ENCODE peak calls at places on chromosomes 5 and 9, in five cellular contexts. A is upper lobe of right lung, H is dorsolateral prefrontal cortex, K is pancreas, W is endothelial cell of umbilical vein. X is an unnamed sample.

GRCh38 chr9:126702501-126703329 is 89.0 kb downstream of the LMX1B start:
- DNase-seq in A (peak), H (no peak), K (no peak), W (no peak), X (peak)

GRCh38 chr9:133294257-133294656 is 19.3 kb upstream of the ABO start:
- DNase-seq in A (no peak), H (no peak), K (no peak), W (no peak), X (no peak)

GRCh38 chr9:123739387-123739786 is 190.5 kb downstream of the DENND1A start:
- DNase-seq in A (no peak), H (no peak), K (no peak), W (no peak), X (no peak)

GRCh38 chr5:89826938-89827337 is 582.6 kb downstream of the CETN3 start:
- DNase-seq in A (no peak), H (no peak), K (no peak), W (no peak), X (no peak)

GRCh38 chr5:3364941-3365340 is 230.7 kb upstream of the IRX1 start:
- DNase-seq in A (no peak), H (no peak), K (no peak), W (no peak), X (peak)

GRCh38 chr9:33714989-33715388 is 80.4 kb upstream of the PRSS3 start:
- DNase-seq in A (no peak), H (no peak), K (no peak), W (no peak), X (no peak)

GRCh38 chr5:132753135-132753987 is 6.1 kb downstream of the CCNI2 start:
- DNase-seq in A (no peak), H (peak), K (no peak), W (no peak), X (no peak)

GRCh38 chr9:95834281-95834907 is 41.1 kb upstream of the ERCC6L2 start:
- DNase-seq in A (no peak), H (no peak), K (no peak), W (no peak), X (no peak)

GRCh38 chr9:100027543-100027942 is 71.3 kb downstream of the ERP44 start:
- DNase-seq in A (no peak), H (no peak), K (no peak), W (no peak), X (no peak)

GRCh38 chr5:126939887-126940286 is 90.5 kb downstream of the MARCHF3 start:
- DNase-seq in A (no peak), H (no peak), K (no peak), W (no peak), X (no peak)

GRCh38 chr9:89881431-89881830 is 276.6 kb downstream of the GADD45G start:
- DNase-seq in A (no peak), H (no peak), K (no peak), W (no peak), X (no peak)

GRCh38 chr9:95032580-95033298 is 284.8 kb downstream of the FANCC start:
- DNase-seq in A (no peak), H (no peak), K (no peak), W (no peak), X (no peak)

GRCh38 chr9:79764377-79764776 is 192.6 kb downstream of the TLE4 start:
- DNase-seq in A (no peak), H (no peak), K (no peak), W (no peak), X (no peak)

GRCh38 chr9:125822160-125822559 is 75.0 kb downstream of the PBX3 start:
- DNase-seq in A (no peak), H (no peak), K (no peak), W (no peak), X (no peak)

GRCh38 chr9:17229945-17230560 is 95.2 kb downstream of the CNTLN start:
- DNase-seq in A (no peak), H (no peak), K (no peak), W (no peak), X (no peak)

GRCh38 chr9:82810902-82811301 is 252.0 kb downstream of the RASEF start:
- DNase-seq in A (no peak), H (no peak), K (no peak), W (no peak), X (no peak)

GRCh38 chr5:14144586-14145355 is 1.6 kb downstream of the TRIO start:
- DNase-seq in A (peak), H (peak), K (peak), W (peak), X (peak)

GRCh38 chr5:133303298-133303697 is 251.5 kb downstream of the HSPA4 start:
- DNase-seq in A (no peak), H (no peak), K (no peak), W (no peak), X (no peak)

DNA sequence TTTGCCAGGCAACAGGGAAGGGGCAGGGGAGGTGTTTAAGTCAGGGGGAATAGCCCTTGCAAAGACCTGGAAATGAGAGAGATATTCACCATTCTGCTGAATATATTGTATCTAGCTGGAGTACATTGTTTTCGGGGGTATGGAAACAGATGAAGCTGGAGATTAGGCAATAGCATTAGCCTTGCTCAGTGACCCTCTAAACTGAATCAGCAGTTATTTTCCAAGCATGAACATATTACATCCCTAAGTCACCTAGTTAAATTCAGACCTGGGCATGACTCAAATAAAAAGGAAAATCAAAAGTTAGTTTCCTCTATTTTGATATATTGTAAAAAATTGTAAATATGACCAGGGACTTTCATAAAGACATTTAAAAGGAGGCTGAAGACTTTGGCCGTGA is 544.6 kb upstream of the TRPC7 start:
- DNase-seq in A (no peak), H (no peak), K (no peak), W (no peak), X (no peak)
- H3K4me3 ChIP-seq in A (no peak), H (no peak), K (no peak), W (no peak), X (no peak)

GRCh38 chr9:128505414-128505765 is 871 bp downstream of the GLE1 start:
- DNase-seq in A (no peak), H (no peak), K (no peak), W (no peak), X (no peak)
- H3K27ac ChIP-seq in A (peak), H (peak), K (peak), W (no peak), X (no peak)

DNA sequence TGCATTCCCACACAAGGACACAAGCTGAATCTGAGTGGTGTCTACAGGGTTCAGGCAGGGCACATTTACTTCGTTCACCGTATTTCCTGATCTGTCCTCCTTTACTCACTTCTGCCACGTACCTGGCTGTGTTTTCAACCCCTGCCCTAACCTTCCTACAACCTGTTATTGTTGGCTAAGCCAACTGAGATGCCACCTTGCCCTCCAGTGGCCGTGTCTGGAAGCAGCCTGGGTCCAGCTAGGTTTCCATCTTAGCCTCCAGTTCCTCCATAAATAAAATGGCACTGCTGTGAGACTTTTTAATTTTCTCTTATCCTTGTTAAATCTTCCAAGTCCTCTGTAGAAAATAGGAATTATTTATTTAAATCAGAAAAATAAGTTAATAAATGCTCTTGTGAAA is 64.8 kb downstream of the ATP10B start:
- DNase-seq in A (peak), H (no peak), K (peak), W (no peak), X (no peak)
- TF ChIP-seq CTCF in A (peak), H (no peak), K (peak), W (no peak), X (no peak)

GRCh38 chr9:127776195-127776918 is 2.1 kb downstream of the SH2D3C start:
- DNase-seq in A (peak), H (no peak), K (no peak), W (no peak), X (no peak)
- H3K4me3 ChIP-seq in A (peak), H (peak), K (no peak), W (no peak), X (peak)

GRCh38 chr9:37575921-37576721 is at the start of gene FBXO10:
- DNase-seq in A (peak), H (peak), K (peak), W (peak), X (peak)
- H3K27ac ChIP-seq in A (peak), H (peak), K (peak), W (peak), X (peak)

X was measured in coronary artery.